ENCODE peak calls at places on chromosomes 6 and 20, in eight cellular contexts. G, M, K, J, H, Q, W and I are unnamed samples.

GRCh38 chr20:2826655-2827054 is 10.5 kb downstream of the TMEM239 start:
- DNase-seq in G (no peak), M (no peak), K (no peak), J (no peak), H (no peak), Q (no peak), W (no peak), I (no peak)

GRCh38 chr6:156396068-156396771 is 381.0 kb upstream of the ARID1B start:
- DNase-seq in G (no peak), M (no peak), K (no peak), J (peak; percentile 21), H (no peak), Q (no peak), W (peak; percentile 89), I (peak; percentile 78)

GRCh38 chr6:40957616-40958492 is 81.2 kb downstream of the UNC5CL start:
- DNase-seq in G (peak; percentile 92), M (no peak), K (peak; percentile 88), J (no peak), H (peak; percentile 24), Q (no peak), W (no peak), I (no peak)

GRCh38 chr6:143741480-143741879 is 63.7 kb downstream of the PHACTR2 start:
- DNase-seq in G (no peak), M (no peak), K (no peak), J (no peak), H (no peak), Q (no peak), W (no peak), I (no peak)

GRCh38 chr6:166379103-166379586 is 3.6 kb downstream of the MPC1 start:
- DNase-seq in G (no peak), M (no peak), K (no peak), J (no peak), H (no peak), Q (no peak), W (no peak), I (no peak)

GRCh38 chr20:61980647-61981583 is 84.8 kb downstream of the TAF4 start:
- DNase-seq in G (peak; percentile 24), M (peak; percentile 60), K (peak; percentile 66), J (peak; percentile 56), H (peak; percentile 3), Q (peak; percentile 73), W (peak; percentile 76), I (peak; percentile 8)

GRCh38 chr20:24987244-24987643 is 5.3 kb downstream of the APMAP start:
- DNase-seq in G (peak; percentile 11), M (no peak), K (no peak), J (no peak), H (no peak), Q (no peak), W (no peak), I (no peak)

GRCh38 chr20:1788039-1788438 is 107.2 kb upstream of the SIRPA start:
- DNase-seq in G (no peak), M (no peak), K (no peak), J (no peak), H (no peak), Q (no peak), W (no peak), I (no peak)

GRCh38 chr20:52824494-52825216 is 147.5 kb upstream of the TSHZ2 start:
- DNase-seq in G (no peak), M (no peak), K (no peak), J (no peak), H (no peak), Q (no peak), W (no peak), I (peak; percentile 60)

GRCh38 chr6:11615214-11615602 is 77.7 kb downstream of the TMEM170B start:
- DNase-seq in G (peak; percentile 71), M (no peak), K (peak; percentile 71), J (no peak), H (no peak), Q (no peak), W (no peak), I (no peak)

GRCh38 chr20:24256307-24256706 is 213.1 kb upstream of the SYNDIG1 start:
- DNase-seq in G (no peak), M (no peak), K (no peak), J (no peak), H (no peak), Q (no peak), W (no peak), I (no peak)

DNA sequence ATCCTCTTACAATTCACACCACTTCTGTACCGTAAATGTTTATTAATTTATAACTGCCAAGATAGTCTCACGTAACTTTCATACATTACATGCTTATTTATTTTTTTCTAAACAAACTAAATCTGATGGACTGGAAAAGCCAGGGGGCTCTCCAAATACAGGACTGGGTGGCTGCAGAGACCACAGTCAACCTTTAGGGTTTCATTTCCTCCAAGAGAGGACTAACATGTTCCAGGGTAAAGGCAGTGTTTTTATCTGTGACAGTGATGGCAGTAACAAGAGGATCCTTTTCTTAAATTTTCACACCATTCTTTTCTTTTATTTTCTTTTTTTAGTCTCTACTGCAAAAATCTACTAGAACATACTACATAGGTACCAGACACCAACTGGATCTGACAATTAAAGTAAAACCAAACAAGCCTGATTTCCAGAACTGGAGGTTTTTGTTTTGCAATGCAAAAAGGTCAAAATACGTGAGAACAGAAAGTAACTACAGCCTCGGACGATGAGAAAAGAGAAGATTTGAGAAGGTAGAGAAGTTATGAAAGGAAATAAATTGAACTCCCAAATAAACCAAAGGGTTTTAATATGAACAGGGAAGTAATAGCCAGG is 1.2 kb downstream of the LMBRD1 start:
- DNase-seq in G (peak; percentile 19), M (no peak), K (no peak), J (peak; percentile 7), H (no peak), Q (peak; percentile 8), W (peak; percentile 61), I (peak; percentile 21)
- TF ChIP-seq EZH2phosphoT487 in G (no peak), M (no peak), K (no peak), J (no peak), H (no peak), Q (no peak), W (no peak), I (no peak)

DNA sequence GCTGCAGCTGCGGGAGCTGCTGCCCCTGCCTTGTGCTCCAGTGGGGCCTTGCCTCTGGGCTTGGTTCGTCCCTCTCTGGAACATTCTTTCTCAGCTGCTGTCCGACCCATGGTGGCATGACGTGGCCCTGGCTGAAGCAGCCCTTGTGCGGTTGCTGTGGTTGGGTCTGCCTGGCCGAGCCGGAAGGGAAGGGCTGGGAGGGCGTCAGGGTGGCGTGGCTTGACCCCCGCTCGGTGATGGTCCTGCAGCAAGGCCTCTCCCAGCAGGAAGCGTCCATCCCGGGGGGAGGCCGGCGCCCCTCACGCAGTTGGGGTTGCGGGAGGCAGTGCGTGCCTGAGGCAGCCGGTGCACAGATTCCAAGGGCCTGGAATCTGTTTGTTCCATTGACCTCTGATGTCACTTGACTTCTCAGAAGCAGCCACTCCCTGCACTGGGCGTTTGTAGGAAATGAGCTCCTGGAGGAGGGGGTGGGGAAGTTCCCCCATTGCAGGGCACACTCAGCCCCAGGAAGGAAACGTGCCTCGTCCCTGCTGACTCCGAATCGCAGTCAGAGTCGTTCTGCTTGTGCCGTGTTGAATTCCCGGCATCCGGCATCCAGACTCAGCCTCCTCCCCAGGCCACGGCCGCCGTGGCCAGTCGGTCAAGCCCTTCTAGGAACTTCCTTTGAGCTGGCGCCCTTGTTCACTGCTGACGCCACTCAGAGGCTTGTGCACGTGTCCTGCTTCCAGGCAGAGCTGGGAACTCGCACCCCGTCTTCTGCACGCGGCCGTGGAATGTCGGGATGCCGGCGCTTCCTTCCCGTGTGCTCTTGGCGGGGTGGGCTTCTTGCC is 9.7 kb upstream of the TNFRSF6B start:
- DNase-seq in G (peak; percentile 94), M (peak; percentile 31), K (peak; percentile 38), J (no peak), H (peak; percentile 57), Q (no peak), W (no peak), I (no peak)
- TF ChIP-seq EZH2phosphoT487 in G (no peak), M (no peak), K (no peak), J (no peak), H (no peak), Q (no peak), W (no peak), I (no peak)

DNA sequence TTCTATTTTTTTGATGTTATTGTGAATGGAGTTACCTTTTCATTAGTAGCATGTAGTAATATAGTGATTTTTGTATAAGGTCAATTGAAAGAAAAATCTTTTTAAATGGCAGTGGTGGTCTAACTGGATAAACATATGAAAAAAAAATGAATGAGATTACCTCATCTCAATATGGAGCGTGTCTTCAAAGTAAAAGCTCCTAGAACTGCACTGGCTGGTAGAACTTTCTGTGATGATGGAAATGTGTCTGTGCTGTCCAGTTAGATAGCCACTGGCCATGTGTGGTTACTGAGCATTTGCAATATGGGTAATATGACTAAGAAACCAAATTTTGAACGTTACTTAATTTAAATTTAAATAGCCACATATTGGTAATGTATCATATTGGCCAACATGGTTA is 44.1 kb downstream of the MRAP2 start:
- DNase-seq in G (no peak), M (no peak), K (no peak), J (no peak), H (no peak), Q (no peak), W (no peak), I (no peak)
- TF ChIP-seq EZH2phosphoT487 in G (no peak), M (no peak), K (no peak), J (no peak), H (no peak), Q (no peak), W (no peak), I (no peak)

GRCh38 chr6:7276199-7276524 is 36.8 kb downstream of the SSR1 start:
- DNase-seq in G (no peak), M (no peak), K (no peak), J (no peak), H (no peak), Q (no peak), W (no peak), I (no peak)
- TF ChIP-seq EZH2phosphoT487 in G (no peak), M (no peak), K (no peak), J (no peak), H (no peak), Q (no peak), W (no peak), I (no peak)

GRCh38 chr6:30915591-30915946 is 1.5 kb downstream of the VARS2 start:
- DNase-seq in G (peak; percentile 77), M (peak; percentile 75), K (peak; percentile 77), J (peak; percentile 87), H (peak; percentile 55), Q (peak; percentile 74), W (peak; percentile 61), I (peak; percentile 51)
- TF ChIP-seq EZH2phosphoT487 in G (no peak), M (no peak), K (no peak), J (no peak), H (no peak), Q (no peak), W (no peak), I (no peak)